ENCODE peak calls at places on chromosomes 5 and 9, in four cellular contexts. One of them, this sample, is unnamed.

GRCh38 chr5:119582987-119583386 is 46.4 kb upstream of the FAM170A start:
- DNase-seq in heart right ventricle: no peak
- DNase-seq in breast epithelium: no peak
- DNase-seq in GM13976: no peak
- DNase-seq in this sample: no peak

GRCh38 chr5:121424976-121425375 is 426.7 kb upstream of the FTMT start:
- DNase-seq in heart right ventricle: no peak
- DNase-seq in breast epithelium: no peak
- DNase-seq in GM13976: no peak
- DNase-seq in this sample: no peak

GRCh38 chr9:81543695-81544094 is 145.7 kb downstream of the TLE1 start:
- DNase-seq in heart right ventricle: no peak
- DNase-seq in breast epithelium: no peak
- DNase-seq in GM13976: no peak
- DNase-seq in this sample: no peak

GRCh38 chr5:159362190-159362589 is 31.9 kb upstream of the IL12B start:
- DNase-seq in GM13976: no peak
- DNase-seq in breast epithelium: no peak
- DNase-seq in heart right ventricle: no peak
- DNase-seq in this sample: peak

GRCh38 chr9:107274096-107274495 is 9.0 kb upstream of the RAD23B start:
- DNase-seq in heart right ventricle: no peak
- DNase-seq in breast epithelium: no peak
- DNase-seq in GM13976: no peak
- DNase-seq in this sample: no peak

GRCh38 chr5:55604611-55605067 is 69.9 kb upstream of the PLPP1 start:
- DNase-seq in breast epithelium: no peak
- DNase-seq in heart right ventricle: no peak
- DNase-seq in GM13976: no peak
- DNase-seq in this sample: no peak

GRCh38 chr5:132662925-132663770 is 5.2 kb downstream of the IL13 start:
- DNase-seq in breast epithelium: no peak
- DNase-seq in heart right ventricle: no peak
- DNase-seq in GM13976: peak
- DNase-seq in this sample: no peak

GRCh38 chr9:96665789-96666188 is 10.7 kb upstream of the PRXL2C start:
- DNase-seq in breast epithelium: no peak
- DNase-seq in GM13976: no peak
- DNase-seq in heart right ventricle: no peak
- DNase-seq in this sample: no peak

GRCh38 chr9:126451316-126451885 is 124.8 kb downstream of the MVB12B start:
- DNase-seq in heart right ventricle: no peak
- DNase-seq in breast epithelium: no peak
- DNase-seq in GM13976: no peak
- DNase-seq in this sample: no peak

GRCh38 chr5:168858371-168858770 is 279.2 kb upstream of the PANK3 start:
- DNase-seq in GM13976: no peak
- DNase-seq in breast epithelium: no peak
- DNase-seq in heart right ventricle: no peak
- DNase-seq in this sample: no peak

GRCh38 chr9:91033270-91033669 is 231.7 kb downstream of the SYK start:
- DNase-seq in GM13976: no peak
- DNase-seq in heart right ventricle: no peak
- DNase-seq in breast epithelium: no peak
- DNase-seq in this sample: no peak

GRCh38 chr5:168578506-168579205 is 512 bp downstream of the PANK3 start:
- DNase-seq in heart right ventricle: no peak
- DNase-seq in GM13976: no peak
- DNase-seq in breast epithelium: no peak
- DNase-seq in this sample: no peak

GRCh38 chr9:110782701-110783100 is 114.1 kb downstream of the MUSK start:
- DNase-seq in breast epithelium: no peak
- DNase-seq in GM13976: no peak
- DNase-seq in heart right ventricle: no peak
- DNase-seq in this sample: no peak

GRCh38 chr9:8020161-8020560 is 220.6 kb upstream of the DMAC1 start:
- DNase-seq in breast epithelium: no peak
- DNase-seq in GM13976: no peak
- DNase-seq in heart right ventricle: no peak
- DNase-seq in this sample: no peak

GRCh38 chr9:78015242-78015641 is 16.4 kb downstream of the GNAQ start:
- DNase-seq in breast epithelium: no peak
- DNase-seq in heart right ventricle: no peak
- DNase-seq in GM13976: no peak
- DNase-seq in this sample: no peak

GRCh38 chr9:119157196-119157595 is 212.0 kb downstream of the BRINP1 start:
- DNase-seq in breast epithelium: no peak
- DNase-seq in GM13976: no peak
- DNase-seq in heart right ventricle: no peak
- DNase-seq in this sample: no peak

GRCh38 chr5:165035520-165035919 is 1530.1 kb downstream of the MAT2B start:
- DNase-seq in GM13976: no peak
- DNase-seq in breast epithelium: no peak
- DNase-seq in heart right ventricle: no peak
- DNase-seq in this sample: no peak

GRCh38 chr5:5497132-5497748 is 74.8 kb downstream of the ICE1 start:
- DNase-seq in breast epithelium: no peak
- DNase-seq in heart right ventricle: peak
- DNase-seq in GM13976: peak
- DNase-seq in this sample: peak

GRCh38 chr5:52808316-52808901 is 20.7 kb downstream of the ITGA1 start:
- DNase-seq in breast epithelium: no peak
- DNase-seq in heart right ventricle: no peak
- DNase-seq in GM13976: no peak
- DNase-seq in this sample: no peak

GRCh38 chr5:61674403-61674802 is 342.3 kb downstream of the ZSWIM6 start:
- DNase-seq in heart right ventricle: no peak
- DNase-seq in breast epithelium: no peak
- DNase-seq in GM13976: no peak
- DNase-seq in this sample: no peak

GRCh38 chr5:31638748-31639418 is at the start of gene PDZD2:
- DNase-seq in GM13976: peak
- DNase-seq in breast epithelium: peak
- DNase-seq in heart right ventricle: peak
- DNase-seq in this sample: peak

GRCh38 chr5:35114698-35115097 is 66.9 kb upstream of the AGXT2 start:
- DNase-seq in heart right ventricle: no peak
- DNase-seq in breast epithelium: no peak
- DNase-seq in GM13976: no peak
- DNase-seq in this sample: no peak

GRCh38 chr9:73753171-73753570 is 601.5 kb downstream of the ANXA1 start:
- DNase-seq in GM13976: no peak
- DNase-seq in breast epithelium: no peak
- DNase-seq in heart right ventricle: no peak
- DNase-seq in this sample: no peak

DNA sequence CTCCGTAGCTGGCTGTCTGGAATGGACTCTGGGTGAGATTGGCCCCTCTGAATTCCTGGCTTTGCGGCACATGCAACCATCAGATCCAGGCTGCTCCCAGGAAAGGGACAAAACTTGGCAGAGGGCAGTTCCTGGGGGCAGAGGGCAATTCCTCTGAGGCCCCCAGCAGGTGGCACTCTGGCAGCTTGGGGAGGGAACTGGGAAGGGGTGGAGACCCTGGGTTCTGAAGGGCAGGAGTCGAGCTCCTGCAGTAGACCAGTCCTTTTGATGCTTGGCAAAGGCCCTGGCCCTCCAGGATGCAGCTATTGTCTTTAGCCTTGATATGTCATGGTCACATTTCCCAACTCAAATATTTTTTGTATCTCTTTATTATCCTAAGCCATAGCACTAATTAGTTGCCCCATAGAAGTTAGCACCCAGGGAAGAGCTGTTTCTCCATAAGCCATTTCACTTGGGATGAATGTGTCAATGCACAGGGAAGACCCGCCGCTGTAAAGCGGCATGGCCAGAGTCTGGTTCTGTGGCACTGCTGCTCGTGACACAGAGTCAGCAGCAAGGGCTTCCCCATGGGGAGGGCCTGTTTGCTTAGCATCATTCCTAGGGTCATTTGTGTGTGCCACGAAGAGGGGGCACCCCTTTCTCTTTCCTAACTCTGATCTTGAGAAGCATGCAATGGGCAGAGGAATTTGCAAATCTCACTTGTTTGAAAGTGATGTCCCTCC is 51.2 kb upstream of the CDK20 start:
- DNase-seq in breast epithelium: no peak
- DNase-seq in heart right ventricle: no peak
- DNase-seq in GM13976: no peak
- DNase-seq in this sample: no peak
- TF ChIP-seq CTCF in breast epithelium: no peak
- TF ChIP-seq CTCF in heart right ventricle: no peak
- TF ChIP-seq CTCF in GM13976: no peak
- TF ChIP-seq CTCF in this sample: no peak

DNA sequence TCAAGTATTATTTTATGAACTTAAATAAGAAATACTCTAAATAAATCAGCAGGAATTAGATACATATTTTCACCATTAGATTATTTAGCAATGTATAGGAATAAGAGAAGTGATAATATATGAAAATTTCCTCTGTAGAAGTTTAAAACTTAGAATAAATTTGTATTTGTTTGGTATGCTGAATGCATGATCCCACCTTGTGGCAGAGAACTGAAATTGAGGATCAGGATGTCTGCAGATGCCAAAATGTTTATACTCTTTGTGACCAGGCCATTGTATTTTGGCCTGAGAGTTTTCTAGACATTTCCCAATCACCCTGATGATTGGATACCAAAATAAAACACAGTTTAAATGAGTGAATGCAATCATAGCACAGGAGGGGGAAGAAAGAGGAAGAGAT is 6.3 kb downstream of the TYRP1 start:
- DNase-seq in breast epithelium: no peak
- DNase-seq in GM13976: no peak
- DNase-seq in heart right ventricle: no peak
- DNase-seq in this sample: no peak
- TF ChIP-seq CTCF in breast epithelium: no peak
- TF ChIP-seq CTCF in GM13976: no peak
- TF ChIP-seq CTCF in heart right ventricle: no peak
- TF ChIP-seq CTCF in this sample: no peak

GRCh38 chr5:73985145-73985544 is 359.1 kb downstream of the ARHGEF28 start:
- DNase-seq in GM13976: no peak
- DNase-seq in breast epithelium: peak
- DNase-seq in heart right ventricle: no peak
- DNase-seq in this sample: no peak
- TF ChIP-seq CTCF in GM13976: no peak
- TF ChIP-seq CTCF in breast epithelium: no peak
- TF ChIP-seq CTCF in heart right ventricle: peak
- TF ChIP-seq CTCF in this sample: no peak

DNA sequence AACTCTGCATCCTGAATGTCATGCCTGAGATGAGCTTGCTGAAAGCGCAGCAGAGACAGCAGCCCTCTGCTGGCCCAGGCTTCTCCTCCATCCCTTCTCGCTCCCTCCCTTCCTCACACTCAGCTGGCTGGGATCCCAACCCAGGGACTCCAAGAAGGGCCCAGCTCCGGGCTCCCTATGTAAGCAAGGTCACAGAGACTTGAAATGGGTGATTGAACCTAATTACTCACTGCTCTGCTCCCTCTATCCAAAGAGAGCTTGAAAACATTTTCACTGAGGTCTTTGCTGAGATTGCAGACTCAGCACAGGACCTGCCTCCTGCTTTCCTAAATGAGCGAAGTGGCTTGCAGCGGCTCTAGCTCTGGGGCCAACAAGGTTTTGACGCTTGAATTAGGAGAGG is 42.8 kb downstream of the RAPGEF1 start:
- DNase-seq in breast epithelium: no peak
- DNase-seq in heart right ventricle: peak
- DNase-seq in GM13976: no peak
- DNase-seq in this sample: no peak
- TF ChIP-seq CTCF in breast epithelium: no peak
- TF ChIP-seq CTCF in heart right ventricle: no peak
- TF ChIP-seq CTCF in GM13976: no peak
- TF ChIP-seq CTCF in this sample: no peak

DNA sequence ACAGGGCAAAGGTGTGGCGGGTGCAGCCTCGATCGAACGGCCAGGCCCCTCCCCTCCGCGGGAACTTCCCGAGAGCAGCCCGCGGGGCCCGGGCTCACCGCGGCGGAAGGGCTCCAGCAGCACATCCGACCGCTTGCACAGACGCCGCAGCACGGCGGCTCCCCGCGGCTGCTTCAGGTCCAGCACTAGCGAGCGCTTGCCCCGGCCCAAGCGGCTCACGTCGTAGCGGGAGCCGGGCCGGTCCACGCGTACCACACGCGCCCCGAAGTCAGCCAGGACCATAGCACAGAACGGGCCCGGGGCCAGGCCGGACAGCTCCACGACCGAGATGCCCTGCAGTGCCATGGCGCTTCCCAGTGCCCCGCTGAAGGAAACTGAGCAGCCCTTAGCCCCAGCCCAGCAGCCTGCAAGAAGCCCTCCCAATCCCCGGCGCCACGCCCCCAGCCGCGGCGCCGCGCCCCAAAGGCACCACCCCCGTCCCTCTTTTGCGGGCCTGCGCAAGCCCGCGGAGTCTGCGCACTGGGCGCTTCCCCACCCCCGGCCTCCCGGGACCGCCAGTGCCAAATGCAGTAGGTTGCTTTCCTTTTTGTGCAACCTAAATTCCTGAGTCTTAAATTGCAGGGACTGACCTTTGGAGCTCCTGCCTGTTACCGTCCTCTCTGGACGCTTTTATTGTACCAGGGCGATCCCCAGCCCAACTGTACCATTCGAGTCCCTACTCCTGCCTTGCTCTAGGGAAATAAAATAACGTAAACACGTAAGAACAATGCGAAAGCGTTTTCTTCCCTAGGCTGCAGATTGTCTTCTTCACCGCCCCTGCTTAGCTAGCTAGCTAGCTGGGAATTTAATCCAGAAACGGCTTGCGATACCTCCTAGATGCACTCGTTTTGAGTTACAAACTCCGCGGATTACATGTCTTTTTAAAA is at the start of gene AMACR:
- DNase-seq in breast epithelium: peak
- DNase-seq in heart right ventricle: peak
- DNase-seq in GM13976: peak
- DNase-seq in this sample: peak
- TF ChIP-seq CTCF in breast epithelium: no peak
- TF ChIP-seq CTCF in heart right ventricle: no peak
- TF ChIP-seq CTCF in GM13976: peak
- TF ChIP-seq CTCF in this sample: no peak

DNA sequence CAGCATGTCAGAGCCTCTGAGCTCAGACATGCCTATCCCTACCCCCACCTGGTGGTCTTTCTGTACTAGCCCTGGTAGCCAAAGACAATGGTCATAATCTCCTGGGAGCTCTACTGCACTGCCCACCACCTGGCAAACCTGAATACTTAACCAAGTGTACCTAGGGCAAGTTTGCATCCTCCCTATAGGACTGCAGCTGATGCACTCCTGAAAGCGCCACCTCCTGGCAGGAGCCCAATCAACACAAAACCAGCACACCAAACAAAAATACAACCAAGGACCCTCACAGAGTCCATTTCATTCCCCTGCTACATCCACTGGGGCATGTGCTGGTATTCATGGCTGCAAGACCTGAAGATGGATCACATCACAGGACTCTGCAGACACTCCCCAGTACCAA is 14.8 kb upstream of the FAM174A start:
- DNase-seq in breast epithelium: no peak
- DNase-seq in GM13976: no peak
- DNase-seq in heart right ventricle: no peak
- DNase-seq in this sample: no peak
- TF ChIP-seq CTCF in breast epithelium: no peak
- TF ChIP-seq CTCF in GM13976: no peak
- TF ChIP-seq CTCF in heart right ventricle: no peak
- TF ChIP-seq CTCF in this sample: no peak

This sample was measured in upper lobe of left lung.